ENCODE peak calls at places on chromosomes 7 and 10, in eight cellular contexts. F is stimulated activated CD4-positive, alpha-beta T cell treated with anti-CD3 and anti-CD28 coated beads, Interleukin-12 subunit alpha, Interleukin-12 subunit beta, amount 100 ng/mL, for 4 hours; O is activated T-cell treated with anti-CD3 and anti-CD28 coated beads for 1 hour; U is hypothalamus; B is colonic mucosa; X is NCI-H2081 treated with DMSO at 0.1 percent for 48 hours; D is kidney; E is AG09309. N is an unnamed sample.

GRCh38 chr10:83274088-83274487 is 865.2 kb upstream of the GHITM start:
- DNase-seq in F (no peak), O (no peak), U (no peak), B (no peak), X (no peak), D (no peak), E (no peak), N (no peak)

GRCh38 chr10:59905735-59906416 is 480 bp downstream of the CCDC6 start:
- DNase-seq in F (peak), O (peak), U (no peak), B (no peak), X (no peak), D (peak), E (no peak), N (no peak)

GRCh38 chr7:142438923-142439515 is 181.2 kb upstream of the PRSS58 start:
- DNase-seq in F (no peak), O (no peak), U (no peak), B (peak), X (no peak), D (no peak), E (no peak), N (no peak)

GRCh38 chr7:149598721-149599308 is 101.2 kb upstream of the ZNF746 start:
- DNase-seq in F (no peak), O (no peak), U (no peak), B (peak), X (no peak), D (no peak), E (peak), N (peak)

GRCh38 chr7:15686209-15686956 is at the start of gene MEOX2:
- DNase-seq in F (no peak), O (no peak), U (no peak), B (peak), X (no peak), D (peak), E (no peak), N (no peak)

GRCh38 chr7:150405584-150406310 is 26.6 kb downstream of the ZNF775 start:
- DNase-seq in F (peak), O (no peak), U (no peak), B (peak), X (no peak), D (peak), E (no peak), N (no peak)

GRCh38 chr7:25073451-25073850 is 51.6 kb downstream of the CYCS start:
- DNase-seq in F (no peak), O (no peak), U (no peak), B (no peak), X (no peak), D (no peak), E (peak), N (no peak)

GRCh38 chr10:99410876-99411275 is 19.5 kb downstream of the GOT1 start:
- DNase-seq in F (no peak), O (no peak), U (no peak), B (no peak), X (no peak), D (no peak), E (no peak), N (no peak)

GRCh38 chr7:142568430-142569097 is 180.7 kb upstream of the PRSS1 start:
- DNase-seq in F (no peak), O (no peak), U (no peak), B (no peak), X (no peak), D (no peak), E (peak), N (no peak)

GRCh38 chr10:70615784-70616511 is 13.4 kb upstream of the PRF1 start:
- DNase-seq in F (no peak), O (no peak), U (no peak), B (no peak), X (no peak), D (no peak), E (no peak), N (no peak)

GRCh38 chr7:18555968-18556367 is 60.4 kb downstream of the HDAC9 start:
- DNase-seq in F (no peak), O (no peak), U (no peak), B (no peak), X (no peak), D (no peak), E (no peak), N (no peak)

GRCh38 chr10:48465860-48466521 is 138.9 kb downstream of the ARHGAP22 start:
- DNase-seq in F (no peak), O (no peak), U (no peak), B (peak), X (no peak), D (peak), E (no peak), N (no peak)